ENCODE peak calls at places on chromosomes 4 and X, in ten cellular contexts. M is MCF 10A; K is effector memory CD8-positive, alpha-beta T cell; D is aorta; P is activated T-cell treated with anti-CD3 and anti-CD28 coated beads for 48 hours; O is heart right ventricle; Z is fibroblast of the conjunctiva; A is kidney glomerular epithelial cell; S is CD4-positive, alpha-beta memory T cell; X is hepatocyte. W is an unnamed sample.

GRCh38 chrX:108464604-108465003 is 25.0 kb downstream of the COL4A5 start:
- DNase-seq in M (no peak), K (no peak), D (no peak), P (no peak), O (no peak), Z (no peak), A (peak; percentile 17), S (no peak), X (no peak), W (no peak)

GRCh38 chr4:129117705-129118104 is 21.8 kb downstream of the C4orf33 start:
- DNase-seq in M (no peak), K (no peak), D (no peak), P (no peak), O (no peak), Z (no peak), A (no peak), S (no peak), X (no peak), W (no peak)

GRCh38 chr4:135201081-135201480 is 999.5 kb upstream of the PABPC4L start:
- DNase-seq in M (no peak), K (no peak), D (no peak), P (no peak), O (no peak), Z (no peak), A (no peak), S (no peak), X (no peak), W (no peak)

GRCh38 chr4:65046496-65047101 is 623.7 kb downstream of the EPHA5 start:
- DNase-seq in M (peak; percentile 78), K (no peak), D (no peak), P (no peak), O (no peak), Z (no peak), A (peak; percentile 8), S (no peak), X (peak; percentile 46), W (no peak)

GRCh38 chr4:54085284-54085683 is 14.7 kb upstream of the GSX2 start:
- DNase-seq in M (peak; percentile 96), K (no peak), D (no peak), P (no peak), O (no peak), Z (peak; percentile 79), A (peak; percentile 96), S (no peak), X (no peak), W (no peak)

GRCh38 chr4:100548209-100548579 is 30.4 kb upstream of the EMCN start:
- DNase-seq in M (no peak), K (no peak), D (no peak), P (no peak), O (no peak), Z (no peak), A (no peak), S (no peak), X (no peak), W (no peak)

GRCh38 chr4:74426101-74426500 is 18.8 kb upstream of the AREG start:
- DNase-seq in M (peak; percentile 76), K (no peak), D (no peak), P (no peak), O (no peak), Z (peak; percentile 41), A (no peak), S (no peak), X (no peak), W (no peak)

GRCh38 chrX:81241753-81242152 is 39.9 kb downstream of the SH3BGRL start:
- DNase-seq in M (peak; percentile 17), K (no peak), D (no peak), P (no peak), O (no peak), Z (no peak), A (no peak), S (no peak), X (no peak), W (no peak)

GRCh38 chrX:94178145-94178790 is 504.3 kb downstream of the FAM133A start:
- DNase-seq in M (peak; percentile 69), K (no peak), D (no peak), P (no peak), O (no peak), Z (no peak), A (peak; percentile 13), S (no peak), X (peak; percentile 30), W (no peak)

GRCh38 chr4:37453361-37454262 is 209.1 kb downstream of the NWD2 start:
- DNase-seq in M (peak; percentile 64), K (no peak), D (peak; percentile 56), P (peak; percentile 49), O (peak; percentile 53), Z (no peak), A (no peak), S (peak; percentile 44), X (peak; percentile 91), W (no peak)

GRCh38 chrX:152601848-152602616 is 35.7 kb upstream of the GABRQ start:
- DNase-seq in M (peak; percentile 13), K (no peak), D (no peak), P (no peak), O (no peak), Z (no peak), A (no peak), S (no peak), X (no peak), W (no peak)

GRCh38 chr4:186543206-186543605 is 12.2 kb downstream of the MTNR1A start:
- DNase-seq in M (no peak), K (no peak), D (no peak), P (no peak), O (no peak), Z (no peak), A (no peak), S (no peak), X (no peak), W (no peak)

GRCh38 chr4:141102367-141102766 is 30.9 kb downstream of the RNF150 start:
- DNase-seq in M (peak; percentile 74), K (no peak), D (no peak), P (no peak), O (no peak), Z (no peak), A (peak; percentile 81), S (no peak), X (peak; percentile 12), W (no peak)

GRCh38 chrX:22186165-22186564 is 86.5 kb upstream of the CBLL2 start:
- DNase-seq in M (no peak), K (no peak), D (no peak), P (no peak), O (no peak), Z (no peak), A (no peak), S (no peak), X (no peak), W (no peak)

GRCh38 chr4:159289682-159290081 is 186.8 kb downstream of the RAPGEF2 start:
- DNase-seq in M (no peak), K (no peak), D (no peak), P (no peak), O (no peak), Z (no peak), A (no peak), S (no peak), X (no peak), W (no peak)